ENCODE peak calls at places on chromosomes 4 and X, in seven cellular contexts. I is HepG2; J is activated CD8-positive, alpha-beta T cell treated with anti-CD3 and anti-CD28 coated beads, Interleukin-2, amount 10 ng/mL, durations not matched to agents 7 days and 5 days; F is glomerular endothelial cell; U is NCI-H2081; G is ovary; T is right lobe of liver. B is an unnamed sample.
A peak's percentile ranks its signal among the peaks of the same experiment; 100 is the strongest.

GRCh38 chrX:150569155-150569477 is 695 bp downstream of the MTM1 start:
- DNase-seq in I (no peak), J (peak; percentile 62), F (no peak), U (no peak), G (peak; percentile 53), T (no peak), B (peak; percentile 42)

GRCh38 chr4:163484906-163485305 is 9.6 kb upstream of the TMA16 start:
- DNase-seq in I (peak; percentile 41), J (peak; percentile 75), F (peak; percentile 29), U (peak; percentile 4), G (no peak), T (no peak), B (peak; percentile 42)

GRCh38 chr4:2937986-2938385 is 25.2 kb downstream of the NOP14 start:
- DNase-seq in I (no peak), J (no peak), F (no peak), U (no peak), G (no peak), T (peak; percentile 13), B (no peak)

GRCh38 chr4:119490335-119490734 is 138.3 kb downstream of the PDE5A start:
- DNase-seq in I (no peak), J (no peak), F (peak; percentile 27), U (peak; percentile 19), G (no peak), T (no peak), B (peak; percentile 9)

GRCh38 chr4:69849297-69849696 is 10.6 kb downstream of the SULT1E1 start:
- DNase-seq in I (no peak), J (no peak), F (no peak), U (no peak), G (no peak), T (no peak), B (no peak)

GRCh38 chr4:52659722-52660261 is 691 bp upstream of the USP46 start:
- DNase-seq in I (peak; percentile 15), J (no peak), F (no peak), U (peak; percentile 20), G (peak; percentile 79), T (peak; percentile 85), B (no peak)

GRCh38 chr4:43242611-43243010 is 350.1 kb downstream of the GRXCR1 start:
- DNase-seq in I (no peak), J (no peak), F (no peak), U (no peak), G (no peak), T (no peak), B (no peak)

GRCh38 chr4:726235-726787 is 20.7 kb downstream of the PCGF3 start:
- DNase-seq in I (no peak), J (no peak), F (no peak), U (no peak), G (peak; percentile 63), T (no peak), B (no peak)

GRCh38 chr4:78293841-78294301 is 236.7 kb downstream of the FRAS1 start:
- DNase-seq in I (no peak), J (no peak), F (no peak), U (no peak), G (no peak), T (no peak), B (no peak)

GRCh38 chr4:152817331-152817730 is 37.6 kb downstream of the ARFIP1 start:
- DNase-seq in I (no peak), J (no peak), F (no peak), U (no peak), G (no peak), T (no peak), B (peak; percentile 40)

GRCh38 chr4:73962724-73963123 is 19.1 kb downstream of the PF4 start:
- DNase-seq in I (no peak), J (no peak), F (no peak), U (no peak), G (no peak), T (no peak), B (no peak)

GRCh38 chrX:150655713-150656266 is 37.4 kb upstream of the MTMR1 start:
- DNase-seq in I (no peak), J (no peak), F (no peak), U (no peak), G (no peak), T (no peak), B (no peak)

GRCh38 chrX:45750639-45751038 is 550.0 kb upstream of the DIPK2B start:
- DNase-seq in I (no peak), J (no peak), F (no peak), U (no peak), G (no peak), T (no peak), B (no peak)

GRCh38 chr4:169341490-169341889 is 70.7 kb upstream of the SH3RF1 start:
- DNase-seq in I (no peak), J (no peak), F (no peak), U (no peak), G (no peak), T (no peak), B (no peak)

GRCh38 chr4:8690216-8690786 is 97.7 kb downstream of the CPZ start:
- DNase-seq in I (no peak), J (no peak), F (no peak), U (no peak), G (peak; percentile 17), T (no peak), B (no peak)

GRCh38 chr4:141802324-141802723 is 165.9 kb downstream of the IL15 start:
- DNase-seq in I (no peak), J (no peak), F (no peak), U (no peak), G (no peak), T (no peak), B (no peak)

B was measured in AML-193.